ENCODE peak calls at places on chromosome 6, in nine cellular contexts. A, W, C, Y, H, E, B, R and D are unnamed samples.

GRCh38 chr6:51511081-51511480 is 576.3 kb downstream of the PKHD1 start:
- DNase-seq in H (no peak), R (no peak), Y (no peak), E (no peak), A (no peak), B (no peak), C (no peak), W (no peak), D (no peak)

GRCh38 chr6:137056121-137056880 is 11.5 kb upstream of the IL20RA start:
- DNase-seq in C (no peak), Y (no peak), A (no peak), R (no peak), W (no peak), E (no peak), H (no peak), B (no peak), D (no peak)

GRCh38 chr6:42915737-42916136 is at the start of gene PTCRA:
- DNase-seq in C (no peak), R (no peak), E (no peak), A (no peak), Y (no peak), W (no peak), H (no peak), B (no peak), D (no peak)

GRCh38 chr6:108944058-108944457 is 95.8 kb downstream of the ARMC2 start:
- DNase-seq in C (no peak), E (no peak), W (no peak), B (no peak), Y (no peak), R (no peak), H (no peak), A (no peak), D (no peak)

GRCh38 chr6:18307006-18307405 is 42.7 kb upstream of the DEK start:
- DNase-seq in H (no peak), R (no peak), C (no peak), A (no peak), W (no peak), B (peak), Y (no peak), E (no peak), D (no peak)

GRCh38 chr6:23533954-23534725 is 591.9 kb upstream of the NRSN1 start:
- DNase-seq in B (no peak), E (no peak), R (no peak), W (no peak), Y (no peak), A (no peak), C (no peak), H (no peak), D (no peak)

GRCh38 chr6:15074806-15075205 is 171.1 kb upstream of the JARID2 start:
- DNase-seq in E (no peak), H (no peak), C (no peak), R (no peak), A (no peak), W (no peak), B (no peak), Y (no peak), D (no peak)

GRCh38 chr6:14025160-14025559 is 92.4 kb upstream of the CD83 start:
- DNase-seq in R (no peak), A (no peak), C (no peak), H (no peak), E (no peak), B (no peak), Y (no peak), W (no peak), D (no peak)

GRCh38 chr6:7914991-7915789 is 4.6 kb upstream of the TXNDC5 start:
- DNase-seq in H (no peak), R (no peak), E (peak), B (peak), Y (peak), W (no peak), C (peak), A (no peak), D (no peak)

GRCh38 chr6:5899216-5900045 is 107.3 kb downstream of the NRN1 start:
- DNase-seq in A (no peak), B (no peak), C (no peak), H (no peak), Y (no peak), W (no peak), E (no peak), R (no peak), D (no peak)

GRCh38 chr6:15754035-15754705 is 91.3 kb upstream of the DTNBP1 start:
- DNase-seq in W (peak), B (peak), E (no peak), R (no peak), Y (no peak), C (no peak), A (no peak), H (no peak), D (no peak)

GRCh38 chr6:23980965-23981364 is 145.1 kb upstream of the NRSN1 start:
- DNase-seq in A (no peak), R (no peak), H (no peak), Y (no peak), E (no peak), W (no peak), B (no peak), C (no peak), D (no peak)

GRCh38 chr6:41974281-41974825 is 32.7 kb upstream of the CCND3 start:
- DNase-seq in B (no peak), W (no peak), C (no peak), Y (no peak), A (no peak), H (no peak), R (no peak), E (no peak), D (no peak)

GRCh38 chr6:144718431-144718830 is 433.3 kb downstream of the UTRN start:
- DNase-seq in A (no peak), R (no peak), W (no peak), Y (no peak), C (no peak), E (no peak), H (no peak), B (peak), D (no peak)

GRCh38 chr6:100126682-100127484 is 132.9 kb upstream of the MCHR2 start:
- DNase-seq in H (no peak), A (no peak), R (no peak), W (no peak), Y (no peak), E (no peak), C (no peak), B (no peak), D (no peak)

GRCh38 chr6:71420693-71421328 is 132.2 kb downstream of the OGFRL1 start:
- DNase-seq in B (peak), A (peak), H (peak), R (peak), C (peak), E (peak), Y (peak), W (peak), D (peak)

GRCh38 chr6:162387723-162388382 is 339.7 kb downstream of the PRKN start:
- DNase-seq in R (no peak), Y (no peak), C (no peak), A (no peak), W (no peak), E (peak), H (no peak), B (no peak), D (no peak)

GRCh38 chr6:31497595-31498476 is at the start of gene MICB:
- DNase-seq in A (peak), R (peak), E (peak), C (peak), H (peak), W (peak), B (peak), Y (peak), D (peak)
- TF ChIP-seq POLR2A in A (no peak), R (peak), E (peak), C (no peak), H (peak), W (no peak), B (no peak), Y (peak), D (peak)

GRCh38 chr6:70222350-70222749 is 80.5 kb downstream of the COL9A1 start:
- DNase-seq in Y (no peak), H (no peak), W (no peak), A (no peak), R (no peak), E (no peak), B (no peak), C (no peak), D (no peak)
- H3K27ac ChIP-seq in Y (no peak), H (no peak), W (no peak), A (no peak), R (no peak), E (no peak), B (no peak), C (no peak), D (no peak)

GRCh38 chr6:4135665-4136353 is 434 bp upstream of the ECI2 start:
- DNase-seq in E (peak), H (peak), B (peak), A (peak), R (peak), W (peak), C (peak), Y (peak), D (peak)
- TF ChIP-seq POLR2A in E (peak), H (peak), B (no peak), A (no peak), R (peak), W (no peak), C (no peak), Y (peak), D (peak)

DNA sequence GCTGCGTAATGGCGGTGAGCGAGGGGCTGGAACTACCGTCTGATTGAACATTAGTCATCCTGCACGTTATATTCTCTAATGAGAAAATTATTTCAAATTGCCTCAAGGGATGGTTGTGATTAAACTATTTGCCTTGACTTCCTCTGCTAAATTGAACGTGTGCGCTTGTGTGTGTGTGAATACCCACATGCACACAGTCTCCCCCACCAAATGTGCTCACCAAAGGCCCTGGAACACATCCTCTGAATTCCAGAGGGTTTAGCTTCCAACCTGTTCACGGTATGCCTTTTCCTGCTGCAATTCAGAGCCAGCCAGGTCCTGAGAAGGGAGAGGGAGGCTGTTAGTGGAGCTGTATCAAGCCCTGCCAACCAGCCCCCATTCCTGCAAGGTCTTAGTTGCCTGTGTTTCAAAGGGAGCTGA is 98.5 kb downstream of the CDC5L start:
- DNase-seq in E (no peak), C (no peak), H (no peak), B (no peak), A (no peak), R (no peak), Y (no peak), W (no peak), D (no peak)
- H3K27ac ChIP-seq in E (no peak), C (no peak), H (no peak), B (no peak), A (no peak), R (no peak), Y (no peak), W (no peak), D (no peak)

DNA sequence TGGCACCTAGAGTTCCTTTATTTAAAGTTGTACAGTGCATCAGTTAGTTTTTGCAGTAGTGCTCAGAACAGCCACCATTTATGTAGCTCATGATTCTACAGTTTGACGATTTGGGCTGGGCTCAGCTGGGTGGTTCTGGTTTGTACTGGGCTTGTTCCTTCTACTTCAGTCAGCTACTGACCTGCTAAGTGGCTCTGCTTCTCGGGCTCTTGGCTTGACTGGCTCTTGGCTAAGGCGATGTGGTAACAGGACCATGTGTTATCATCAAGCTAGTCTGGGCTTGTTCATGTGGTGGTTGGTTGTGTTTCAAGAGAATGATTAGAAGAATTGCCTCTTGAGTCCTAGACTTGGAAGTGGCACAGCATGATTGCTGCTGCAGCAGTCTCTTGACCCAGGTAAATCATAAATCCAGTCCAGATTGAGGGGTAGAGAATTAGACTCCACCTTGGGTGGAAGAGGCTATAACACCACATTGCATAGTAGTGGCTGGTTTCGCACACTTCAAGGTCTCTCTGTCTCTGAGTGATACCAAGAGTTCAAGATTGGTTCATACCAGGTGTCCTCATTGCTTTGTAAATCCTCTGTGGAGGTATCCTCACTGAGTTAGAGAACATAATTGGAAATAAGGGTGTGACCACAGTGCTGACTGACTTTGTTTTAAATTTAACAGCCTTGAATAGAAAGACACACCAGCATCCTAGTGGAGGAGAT is 253.0 kb downstream of the ARID1B start:
- DNase-seq in E (no peak), A (no peak), R (no peak), Y (no peak), C (no peak), W (no peak), B (no peak), H (no peak), D (no peak)
- TF ChIP-seq POLR2A in E (no peak), A (no peak), R (no peak), Y (no peak), C (no peak), W (no peak), B (no peak), H (no peak), D (no peak)

DNA sequence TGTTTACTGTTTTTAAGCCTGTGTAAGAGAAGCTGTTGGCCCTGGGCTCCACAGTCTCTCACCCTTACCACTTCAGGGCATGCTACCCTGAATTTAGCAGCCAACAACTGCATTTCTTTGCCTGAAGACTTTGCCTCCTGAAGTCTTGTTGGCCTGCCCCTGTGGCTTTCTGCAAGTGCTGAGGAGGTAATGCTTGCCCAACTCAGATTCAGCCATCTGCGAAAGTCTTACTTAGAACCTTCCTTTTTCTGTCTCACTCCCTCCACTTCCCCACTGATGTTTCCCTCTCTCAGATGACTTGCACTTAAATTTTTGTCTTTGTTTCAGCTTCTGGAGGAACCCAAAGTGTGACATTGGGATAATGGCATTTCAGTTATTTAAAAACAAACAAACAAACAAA is 11.8 kb upstream of the IBTK start:
- DNase-seq in B (no peak), R (no peak), Y (no peak), E (no peak), C (no peak), A (no peak), H (no peak), W (no peak), D (no peak)
- H3K27ac ChIP-seq in B (no peak), R (no peak), Y (no peak), E (no peak), C (no peak), A (no peak), H (no peak), W (no peak), D (no peak)

DNA sequence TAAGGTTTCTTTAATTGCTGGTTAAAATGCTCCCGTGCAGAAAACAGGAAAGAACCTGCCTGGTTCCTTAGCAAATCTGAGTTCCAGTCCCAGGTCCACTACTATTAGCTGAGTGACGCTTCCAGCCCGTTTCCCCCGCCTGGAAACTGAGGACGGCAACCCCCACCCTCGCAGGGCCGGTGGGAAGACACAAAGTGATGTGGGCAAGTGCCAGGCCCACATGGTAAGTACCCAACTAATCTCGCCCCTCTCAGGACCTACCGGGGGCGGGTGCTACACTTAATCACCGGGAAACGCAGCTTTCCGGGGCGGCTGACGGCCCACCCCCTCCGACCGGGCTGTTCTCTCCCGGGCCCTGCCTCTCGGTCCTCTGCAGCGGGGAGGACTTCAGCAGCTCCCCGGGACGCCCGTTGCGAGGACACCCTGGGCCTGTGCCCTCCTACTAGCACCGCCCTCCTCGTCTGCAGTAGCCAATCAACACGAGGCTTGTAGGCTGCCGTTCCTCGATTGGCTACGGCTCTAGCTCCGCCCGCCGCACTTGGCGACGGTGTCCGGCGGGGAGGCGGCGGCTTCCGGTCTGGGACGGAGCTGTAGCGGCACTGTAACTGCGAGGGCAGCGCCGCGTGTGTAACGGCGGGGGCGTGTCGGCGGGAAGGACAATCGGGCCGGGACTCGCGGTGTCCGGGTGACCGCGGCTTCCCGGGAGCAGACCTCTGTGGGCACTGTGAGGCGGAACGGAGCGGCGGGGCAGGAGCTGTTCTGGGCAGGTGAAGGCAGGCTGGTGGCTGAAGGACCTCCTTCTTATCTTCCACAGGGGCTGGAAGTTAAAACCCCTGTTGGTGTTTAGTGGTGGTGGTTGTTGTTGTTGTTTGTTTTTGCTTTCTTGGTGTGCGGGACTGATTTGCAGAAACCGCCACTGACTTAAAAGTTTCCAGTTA is at the start of gene ZBTB9:
- DNase-seq in Y (peak), H (peak), C (peak), R (peak), E (peak), W (peak), B (peak), A (peak), D (peak)
- TF ChIP-seq POLR2A in Y (peak), H (peak), C (peak), R (peak), E (peak), W (no peak), B (peak), A (peak), D (peak)

GRCh38 chr6:46677314-46677654 is 10.4 kb upstream of the TDRD6 start:
- DNase-seq in H (no peak), B (no peak), Y (no peak), W (no peak), C (no peak), R (no peak), E (no peak), A (no peak), D (no peak)

GRCh38 chr6:46674410-46674809 is 13.3 kb upstream of the TDRD6 start:
- DNase-seq in A (no peak), Y (no peak), E (no peak), H (no peak), C (no peak), B (no peak), W (no peak), R (no peak), D (no peak)

DNA sequence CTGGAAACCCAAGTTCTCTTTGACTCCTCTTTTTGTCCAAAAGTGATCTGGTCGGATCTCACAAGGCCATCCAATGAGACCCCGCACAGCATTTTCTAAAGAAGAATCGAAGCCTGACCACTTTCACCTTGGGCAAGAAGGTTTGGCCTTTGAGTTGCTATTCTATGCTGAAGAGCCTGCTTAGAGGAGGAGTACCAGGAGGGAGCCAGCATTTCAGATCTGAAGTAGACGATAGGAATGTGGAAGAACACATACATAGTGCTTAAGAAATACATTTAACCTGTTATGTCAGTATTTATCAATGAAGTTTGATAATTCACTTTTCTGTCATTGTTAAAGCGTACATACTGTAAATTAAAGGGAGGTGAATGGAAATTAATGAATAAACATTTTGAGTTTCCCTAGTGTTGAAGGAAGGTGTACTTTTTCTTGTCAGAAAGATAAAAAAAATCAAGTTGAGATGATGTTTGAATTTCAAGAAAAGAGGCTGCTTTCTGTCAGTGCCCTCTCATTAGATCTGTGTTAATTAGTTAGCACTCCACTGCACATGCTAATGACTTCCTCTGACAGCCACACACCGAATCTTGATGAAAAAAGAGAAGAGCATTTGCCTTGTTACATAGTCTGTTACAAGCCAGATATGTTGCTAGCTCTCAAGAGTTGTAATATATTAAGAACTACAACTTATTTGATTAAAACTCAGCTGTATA is 10.9 kb upstream of the TDRD6 start:
- DNase-seq in C (no peak), Y (no peak), R (no peak), E (no peak), B (no peak), A (no peak), W (no peak), H (no peak), D (no peak)
- H3K27ac ChIP-seq in C (no peak), Y (no peak), R (no peak), E (no peak), B (no peak), A (no peak), W (no peak), H (no peak), D (no peak)

DNA sequence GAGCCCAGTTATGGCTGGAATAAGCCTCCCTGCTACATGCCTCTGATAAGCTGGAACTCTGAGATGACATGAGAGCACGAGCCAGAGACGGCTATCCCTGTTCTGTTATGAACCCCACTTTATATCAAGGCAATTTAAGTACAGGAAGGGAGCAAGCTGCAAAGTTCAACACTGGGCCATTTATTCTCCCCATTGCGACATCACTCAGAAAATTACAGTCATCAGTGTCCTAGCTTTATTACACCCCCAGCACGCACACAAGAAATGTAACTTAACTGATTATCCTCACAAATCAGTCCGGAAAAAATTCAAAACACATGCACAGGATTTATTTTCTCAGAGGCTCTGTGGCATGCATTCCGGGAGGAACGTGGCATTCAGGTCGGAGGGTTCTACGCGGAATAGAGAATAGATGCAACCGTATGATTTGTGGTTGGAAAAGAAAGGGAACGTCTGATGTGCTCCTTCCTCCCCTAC is 125.4 kb upstream of the SLC2A12 start:
- DNase-seq in R (no peak), C (no peak), A (no peak), B (peak), E (no peak), Y (no peak), W (no peak), H (peak), D (no peak)
- TF ChIP-seq POLR2A in R (no peak), C (no peak), A (no peak), B (no peak), E (no peak), Y (no peak), W (no peak), H (peak), D (no peak)